ENCODE peak calls at places on chromosomes 16 and 17, in four cellular contexts. Z is stimulated activated CD4-positive, alpha-beta T cell treated with anti-CD3 and anti-CD28 coated beads, Interleukin-4, amount 100 ng/mL, for 4 hours; L is substantia nigra; Q is ovary. D is an unnamed sample.

GRCh38 chr16:68651136-68651535 is 6.0 kb downstream of the CDH3 start:
- DNase-seq in Z (no peak), L (no peak), Q (no peak), D (no peak)

GRCh38 chr17:48004973-48005372 is 32.6 kb downstream of the COPZ2 start:
- DNase-seq in Z (no peak), L (no peak), Q (no peak), D (no peak)

GRCh38 chr16:51592013-51592501 is 441.0 kb upstream of the SALL1 start:
- DNase-seq in Z (no peak), L (no peak), Q (no peak), D (no peak)

GRCh38 chr16:77584205-77584859 is 138.0 kb upstream of the NUDT7 start:
- DNase-seq in Z (peak), L (no peak), Q (no peak), D (peak)

GRCh38 chr16:47058295-47059086 is 85.0 kb upstream of the DNAJA2 start:
- DNase-seq in Z (no peak), L (no peak), Q (peak), D (no peak)

GRCh38 chr17:32626371-32626770 is 139.6 kb downstream of the CDK5R1 start:
- DNase-seq in Z (no peak), L (no peak), Q (no peak), D (peak)

GRCh38 chr16:31477220-31478216 is 5.4 kb upstream of the SLC5A2 start:
- DNase-seq in Z (peak), L (no peak), Q (no peak), D (no peak)

GRCh38 chr16:424623-425081 is 797 bp upstream of the RAB11FIP3 start:
- DNase-seq in Z (no peak), L (no peak), Q (peak), D (no peak)

GRCh38 chr17:42969006-42969581 is 4.8 kb upstream of the AARSD1 start:
- DNase-seq in Z (no peak), L (no peak), Q (no peak), D (no peak)

GRCh38 chr16:11315499-11315898 is 29.8 kb upstream of the RMI2 start:
- DNase-seq in Z (no peak), L (no peak), Q (peak), D (no peak)

GRCh38 chr16:57800213-57801097 is 1.8 kb downstream of the KIFC3 start:
- DNase-seq in Z (no peak), L (no peak), Q (no peak), D (no peak)

D was measured in C1 segment of cervical spinal cord.